ENCODE peak calls at places on chromosomes 11 and 22, in six cellular contexts. E is sigmoid colon, I is GM23338, Q is HL-60, Y is breast epithelium, X is stomach. R is an unnamed sample.

GRCh38 chr22:21022507-21022906 is 7.5 kb downstream of the P2RX6 start:
- DNase-seq in E (no peak), I (no peak), Q (no peak), Y (no peak), X (no peak), R (peak; percentile 45)

GRCh38 chr22:50473088-50473487 is 1.7 kb downstream of the SBF1 start:
- DNase-seq in E (no peak), I (peak; percentile 57), Q (no peak), Y (no peak), X (no peak), R (no peak)

GRCh38 chr11:130404727-130405126 is 23.7 kb downstream of the ADAMTS8 start:
- DNase-seq in E (no peak), I (peak; percentile 50), Q (no peak), Y (no peak), X (no peak), R (no peak)

GRCh38 chr11:115711021-115711420 is 206.8 kb upstream of the CADM1 start:
- DNase-seq in E (peak; percentile 17), I (no peak), Q (no peak), Y (no peak), X (no peak), R (no peak)

GRCh38 chr11:8368772-8369171 is 105.1 kb upstream of the LMO1 start:
- DNase-seq in E (peak; percentile 19), I (no peak), Q (no peak), Y (no peak), X (no peak), R (no peak)

GRCh38 chr11:1174441-1175370 is 17.0 kb downstream of the MUC5AC start:
- DNase-seq in E (no peak), I (no peak), Q (no peak), Y (no peak), X (no peak), R (no peak)

GRCh38 chr11:4184163-4184916 is 89.7 kb downstream of the RRM1 start:
- DNase-seq in E (no peak), I (no peak), Q (no peak), Y (no peak), X (no peak), R (peak; percentile 33)

GRCh38 chr11:76665172-76665571 is 5.4 kb downstream of the LRRC32 start:
- DNase-seq in E (peak; percentile 41), I (no peak), Q (no peak), Y (no peak), X (no peak), R (no peak)

GRCh38 chr11:69801513-69802335 is 17.5 kb downstream of the FGF3 start:
- DNase-seq in E (no peak), I (peak; percentile 88), Q (no peak), Y (no peak), X (peak; percentile 30), R (no peak)

GRCh38 chr11:65912840-65913239 is 6.0 kb downstream of the C11orf68 start:
- DNase-seq in E (no peak), I (no peak), Q (no peak), Y (no peak), X (no peak), R (no peak)

GRCh38 chr11:121895919-121896318 is 220.1 kb downstream of the BLID start:
- DNase-seq in E (no peak), I (no peak), Q (no peak), Y (no peak), X (no peak), R (no peak)

GRCh38 chr11:9208726-9209501 is 56.2 kb downstream of the DENND5A start:
- DNase-seq in E (no peak), I (no peak), Q (no peak), Y (no peak), X (no peak), R (no peak)

GRCh38 chr11:78961186-78961782 is 386.6 kb upstream of the NARS2 start:
- DNase-seq in E (no peak), I (peak; percentile 89), Q (no peak), Y (no peak), X (peak; percentile 28), R (peak; percentile 48)

GRCh38 chr11:120079750-120080610 is 57.9 kb downstream of the TRIM29 start:
- DNase-seq in E (no peak), I (peak; percentile 68), Q (no peak), Y (no peak), X (peak; percentile 36), R (peak; percentile 27)

GRCh38 chr11:60158666-60159065 is 24.2 kb downstream of the MS4A6A start:
- DNase-seq in E (no peak), I (no peak), Q (peak; percentile 35), Y (no peak), X (no peak), R (no peak)

GRCh38 chr11:110432713-110433392 is 3.1 kb downstream of the FDX1 start:
- DNase-seq in E (no peak), I (no peak), Q (no peak), Y (no peak), X (no peak), R (no peak)

GRCh38 chr11:75323609-75324008 is 27.9 kb downstream of the ARRB1 start:
- DNase-seq in E (no peak), I (no peak), Q (no peak), Y (no peak), X (peak; percentile 75), R (no peak)

GRCh38 chr22:50169774-50170341 is 673 bp upstream of the PANX2 start:
- DNase-seq in E (peak; percentile 47), I (peak; percentile 48), Q (no peak), Y (no peak), X (peak; percentile 59), R (peak; percentile 89)

GRCh38 chr22:24155597-24156145 is 25.6 kb upstream of the SUSD2 start:
- DNase-seq in E (peak; percentile 94), I (peak; percentile 79), Q (peak; percentile 84), Y (peak; percentile 43), X (peak; percentile 84), R (peak; percentile 95)

GRCh38 chr11:1352696-1353382 is 36.9 kb upstream of the BRSK2 start:
- DNase-seq in E (peak; percentile 24), I (no peak), Q (no peak), Y (no peak), X (no peak), R (no peak)

GRCh38 chr22:23563111-23563510 is 17.0 kb downstream of the IGLL1 start:
- DNase-seq in E (no peak), I (no peak), Q (no peak), Y (no peak), X (no peak), R (no peak)

GRCh38 chr11:70498171-70498571 is 99.8 kb downstream of the CTTN start:
- DNase-seq in E (peak; percentile 39), I (no peak), Q (no peak), Y (no peak), X (no peak), R (no peak)

GRCh38 chr11:93587858-93588581 is 44.8 kb upstream of the SMCO4 start:
- DNase-seq in E (no peak), I (no peak), Q (no peak), Y (peak; percentile 34), X (no peak), R (no peak)

GRCh38 chr22:34997921-34998320 is 68.0 kb upstream of the ISX start:
- DNase-seq in E (no peak), I (no peak), Q (no peak), Y (no peak), X (no peak), R (no peak)

GRCh38 chr11:44029507-44029845 is 18.3 kb upstream of the ACCSL start:
- DNase-seq in E (no peak), I (no peak), Q (no peak), Y (no peak), X (no peak), R (no peak)

GRCh38 chr11:47524200-47524874 is 28.6 kb downstream of the CELF1 start:
- DNase-seq in E (peak; percentile 76), I (no peak), Q (no peak), Y (no peak), X (peak; percentile 36), R (peak; percentile 45)

GRCh38 chr11:66119348-66120133 is 49.5 kb downstream of the PACS1 start:
- DNase-seq in E (no peak), I (peak; percentile 46), Q (no peak), Y (no peak), X (no peak), R (no peak)

GRCh38 chr11:86678823-86679222 is 6.4 kb upstream of the ME3 start:
- DNase-seq in E (no peak), I (no peak), Q (no peak), Y (no peak), X (no peak), R (no peak)

GRCh38 chr11:1437500-1437899 is 47.8 kb downstream of the BRSK2 start:
- DNase-seq in E (no peak), I (no peak), Q (no peak), Y (no peak), X (peak; percentile 83), R (peak; percentile 71)

GRCh38 chr11:130650456-130651068 is 202.1 kb downstream of the ADAMTS15 start:
- DNase-seq in E (no peak), I (no peak), Q (no peak), Y (no peak), X (no peak), R (no peak)

DNA sequence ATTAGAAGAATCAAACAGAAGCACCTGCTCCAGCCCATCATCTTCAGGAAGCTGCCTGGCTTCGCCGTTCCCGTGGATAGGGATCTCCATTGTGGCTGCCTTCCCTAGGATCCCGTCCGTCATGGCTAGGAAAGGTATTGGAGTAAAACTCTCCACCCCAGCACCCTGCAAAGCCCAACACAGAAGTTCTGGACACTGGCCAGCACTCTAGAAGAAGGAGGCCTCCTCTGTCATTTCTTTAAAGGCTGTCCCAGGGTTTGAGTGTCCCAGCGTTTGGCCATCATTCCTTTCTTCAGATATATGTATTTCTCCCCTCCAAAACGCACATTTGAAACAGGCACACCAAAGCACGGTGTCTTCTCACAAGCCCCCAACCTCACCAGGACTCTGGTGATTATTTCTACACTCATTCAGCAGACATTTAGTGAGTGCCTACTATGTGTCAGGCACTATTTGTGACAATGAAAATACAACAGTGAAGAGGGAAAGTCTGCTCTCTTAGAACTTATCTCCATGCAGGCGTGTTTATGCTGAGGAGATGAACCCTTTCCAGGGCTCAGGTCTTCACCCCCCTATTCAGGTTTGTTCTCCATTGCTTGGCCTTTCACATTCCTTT is 724 bp downstream of the ARFIP2 start:
- DNase-seq in E (no peak), I (no peak), Q (no peak), Y (no peak), X (peak; percentile 40), R (no peak)
- TF ChIP-seq POLR2AphosphoS5 in E (no peak), I (no peak), Q (no peak), Y (no peak), X (no peak), R (no peak)

GRCh38 chr11:17932472-17932871 is 80.4 kb downstream of the SERGEF start:
- DNase-seq in E (no peak), I (peak; percentile 70), Q (no peak), Y (no peak), X (no peak), R (no peak)
- TF ChIP-seq CTCF in E (no peak), I (peak; percentile 56), Q (no peak), Y (no peak), X (no peak), R (no peak)

GRCh38 chr11:124150684-124151083 is 32.5 kb upstream of the OR10D3 start:
- DNase-seq in E (no peak), I (no peak), Q (peak; percentile 70), Y (no peak), X (no peak), R (no peak)
- TF ChIP-seq POLR2AphosphoS5 in E (no peak), I (no peak), Q (no peak), Y (no peak), X (no peak), R (no peak)

DNA sequence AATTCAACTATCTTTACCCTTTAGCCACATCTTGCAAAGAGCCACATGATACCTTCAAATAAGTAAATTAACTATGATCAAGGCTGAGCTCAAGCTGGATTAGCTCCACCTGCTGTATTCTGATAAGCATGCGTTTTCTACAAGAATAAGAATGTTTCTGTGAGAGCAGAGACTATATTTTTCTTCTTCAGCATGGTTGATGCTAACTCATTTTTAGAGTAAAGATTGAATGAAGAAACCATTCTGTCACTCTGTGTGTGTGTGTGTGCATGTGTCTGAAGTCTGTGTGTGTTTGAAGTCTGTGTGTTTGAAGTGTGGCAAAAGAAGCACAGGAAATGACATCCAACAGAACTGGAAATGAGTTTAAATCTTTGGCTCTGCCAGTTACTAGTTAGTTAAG is 12.0 kb upstream of the LAYN start:
- DNase-seq in E (no peak), I (no peak), Q (no peak), Y (no peak), X (no peak), R (no peak)
- TF ChIP-seq CTCF in E (no peak), I (peak; percentile 21), Q (no peak), Y (no peak), X (no peak), R (no peak)